ENCODE peak calls at places on chromosomes 13 and 19, in six cellular contexts. V, G, T, Y, L and Q are unnamed samples.

GRCh38 chr13:99617474-99618255 is 116.4 kb downstream of the TM9SF2 start:
- DNase-seq in V (no peak), G (no peak), T (peak), Y (no peak), L (peak), Q (no peak)

GRCh38 chr19:2811221-2811722 is 8.4 kb upstream of the ZNF554 start:
- DNase-seq in V (no peak), G (no peak), T (peak), Y (no peak), L (no peak), Q (peak)

GRCh38 chr13:51920267-51920666 is 58.5 kb downstream of the CCDC70 start:
- DNase-seq in V (no peak), G (no peak), T (no peak), Y (no peak), L (no peak), Q (no peak)

GRCh38 chr13:75073791-75074190 is 408.2 kb downstream of the TBC1D4 start:
- DNase-seq in V (no peak), G (no peak), T (no peak), Y (no peak), L (no peak), Q (no peak)

GRCh38 chr19:13964776-13965175 is 12.5 kb downstream of the DCAF15 start:
- DNase-seq in V (no peak), G (no peak), T (no peak), Y (no peak), L (no peak), Q (no peak)

GRCh38 chr19:52716578-52716977 is 18.3 kb downstream of the ZNF611 start:
- DNase-seq in V (no peak), G (no peak), T (no peak), Y (no peak), L (no peak), Q (no peak)

GRCh38 chr13:110242615-110243014 is 64.3 kb downstream of the COL4A1 start:
- DNase-seq in V (no peak), G (no peak), T (no peak), Y (no peak), L (no peak), Q (no peak)

GRCh38 chr13:45321230-45321629 is 19.8 kb downstream of the TPT1 start:
- DNase-seq in V (no peak), G (no peak), T (no peak), Y (no peak), L (no peak), Q (no peak)

GRCh38 chr13:19781526-19781925 is 1.2 kb downstream of the PSPC1 start:
- DNase-seq in V (no peak), G (no peak), T (no peak), Y (no peak), L (no peak), Q (no peak)

GRCh38 chr13:62320129-62320724 is 904.6 kb upstream of the PCDH20 start:
- DNase-seq in V (no peak), G (no peak), T (no peak), Y (peak), L (no peak), Q (no peak)

GRCh38 chr19:49554701-49555181 is 25.6 kb downstream of the NOSIP start:
- DNase-seq in V (peak), G (peak), T (no peak), Y (no peak), L (no peak), Q (no peak)

GRCh38 chr19:49555600-49556411 is 24.6 kb downstream of the NOSIP start:
- DNase-seq in V (peak), G (peak), T (peak), Y (no peak), L (no peak), Q (peak)

GRCh38 chr19:49557641-49558325 is 22.6 kb downstream of the NOSIP start:
- DNase-seq in V (no peak), G (no peak), T (no peak), Y (no peak), L (no peak), Q (no peak)

GRCh38 chr19:49558591-49558990 is 21.8 kb downstream of the NOSIP start:
- DNase-seq in V (no peak), G (no peak), T (no peak), Y (no peak), L (no peak), Q (no peak)

DNA sequence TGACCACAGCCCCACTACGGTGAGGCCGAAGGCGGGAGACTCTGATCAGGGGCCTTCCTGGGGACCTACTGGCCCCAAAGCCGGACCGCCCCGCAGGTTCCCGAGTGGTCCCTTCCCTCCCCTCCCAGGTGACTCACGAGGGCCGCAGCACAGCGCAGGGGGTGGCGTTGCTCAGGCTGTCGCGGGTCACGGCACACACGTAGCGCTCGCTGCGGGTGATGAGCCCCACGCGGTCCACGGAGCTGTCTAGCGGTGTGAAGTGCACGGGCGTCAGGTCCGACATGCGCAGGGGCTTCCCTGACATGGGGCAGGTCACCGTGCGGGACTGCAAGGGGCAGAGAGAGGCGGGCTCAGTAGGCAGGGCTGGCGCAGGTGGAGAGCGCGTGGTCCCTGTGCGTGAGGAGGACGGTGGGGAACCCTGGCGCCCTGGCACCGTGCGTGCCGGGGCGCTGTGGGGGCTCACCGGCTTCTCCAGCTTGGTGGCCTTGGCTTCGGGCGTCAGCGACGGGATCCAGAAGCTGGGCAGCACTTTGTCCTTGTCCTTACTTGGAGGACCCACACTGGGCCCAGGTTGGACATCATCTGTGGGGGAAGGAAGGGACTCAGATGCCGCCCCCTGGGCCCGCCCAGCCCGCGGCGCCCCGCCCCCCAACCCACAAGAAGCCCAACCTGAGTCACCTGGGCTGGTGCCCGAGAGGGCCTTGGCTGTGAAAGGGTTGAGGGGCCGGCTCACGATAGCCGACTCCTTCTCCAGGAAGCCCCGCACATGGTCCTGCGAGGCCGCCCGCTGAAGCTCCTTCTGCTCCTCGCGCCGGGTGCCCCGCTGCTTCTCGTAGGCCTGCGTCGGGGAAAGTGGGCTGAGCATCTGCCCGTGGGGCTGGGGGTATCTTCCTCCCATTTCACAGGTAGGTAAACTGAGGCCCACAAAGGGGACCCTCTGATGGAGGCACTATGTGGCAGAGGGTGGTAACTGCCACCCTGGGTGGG is 23.7 kb downstream of the NOSIP start:
- DNase-seq in V (peak), G (peak), T (no peak), Y (no peak), L (no peak), Q (no peak)
- H3K4me3 ChIP-seq in V (no peak), G (peak), T (no peak), Y (no peak), L (no peak), Q (no peak)

GRCh38 chr19:33300016-33300981 is 2.0 kb downstream of the CEBPA start:
- DNase-seq in V (no peak), G (no peak), T (peak), Y (no peak), L (no peak), Q (no peak)
- H3K4me3 ChIP-seq in V (no peak), G (no peak), T (peak), Y (no peak), L (peak), Q (peak)

DNA sequence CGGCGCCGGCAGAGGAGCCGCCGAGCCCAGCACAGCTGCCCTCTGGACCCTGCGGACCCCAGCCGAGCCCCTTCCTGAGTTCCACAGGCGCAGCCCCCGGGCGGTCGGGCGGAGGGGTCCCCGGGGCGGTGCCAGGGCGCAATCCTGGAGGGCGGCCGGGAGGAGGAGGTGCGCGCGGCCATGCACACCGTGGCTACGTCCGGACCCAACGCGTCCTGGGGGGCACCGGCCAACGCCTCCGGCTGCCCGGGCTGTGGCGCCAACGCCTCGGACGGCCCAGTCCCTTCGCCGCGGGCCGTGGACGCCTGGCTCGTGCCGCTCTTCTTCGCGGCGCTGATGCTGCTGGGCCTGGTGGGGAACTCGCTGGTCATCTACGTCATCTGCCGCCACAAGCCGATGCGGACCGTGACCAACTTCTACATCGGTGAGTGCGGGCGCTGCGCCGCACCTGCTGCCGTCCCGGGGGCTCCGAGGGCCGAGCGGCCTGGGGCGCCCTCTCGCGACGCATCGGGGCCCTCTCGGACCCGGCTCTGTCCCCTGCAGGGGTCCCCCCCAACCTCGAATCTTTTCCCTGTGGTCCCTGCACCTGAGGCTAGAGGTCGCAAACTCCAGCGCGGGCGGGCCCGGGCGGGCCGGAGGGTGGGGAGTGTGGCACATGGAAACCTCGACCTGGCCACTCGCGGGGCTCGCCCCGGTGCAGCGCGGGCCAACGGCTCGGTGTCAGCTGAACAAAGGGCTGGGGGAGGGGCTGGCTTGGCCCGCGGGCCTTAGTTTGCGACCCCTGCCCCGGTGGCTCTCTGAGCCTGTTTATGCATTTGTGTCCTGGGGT is at the start of gene KISS1R:
- DNase-seq in V (no peak), G (no peak), T (no peak), Y (no peak), L (no peak), Q (peak)
- H3K4me3 ChIP-seq in V (no peak), G (peak), T (peak), Y (peak), L (peak), Q (peak)

GRCh38 chr19:6091771-6092291 is 18.5 kb downstream of the RFX2 start:
- DNase-seq in V (no peak), G (no peak), T (no peak), Y (no peak), L (no peak), Q (no peak)
- H3K4me3 ChIP-seq in V (no peak), G (no peak), T (peak), Y (peak), L (peak), Q (peak)

DNA sequence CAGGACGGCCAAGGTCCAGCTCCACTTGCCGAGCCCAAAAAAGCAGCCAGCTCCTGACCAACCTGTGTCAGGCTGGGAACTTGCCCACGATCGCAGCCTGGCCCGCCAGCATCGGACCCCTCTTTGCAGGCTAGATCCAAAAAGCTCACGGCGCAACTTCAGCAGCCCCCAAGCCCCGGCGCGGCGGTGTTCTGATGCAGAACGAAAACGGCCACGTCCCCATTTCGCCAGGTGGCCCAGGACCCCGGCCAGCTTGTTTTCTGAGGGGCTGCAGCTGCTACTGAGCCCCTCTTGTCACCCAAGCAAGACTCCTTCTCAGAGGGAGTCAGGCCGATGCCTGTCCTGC is 1.3 kb downstream of the TMEM259 start:
- DNase-seq in V (no peak), G (no peak), T (no peak), Y (no peak), L (no peak), Q (no peak)
- H3K4me3 ChIP-seq in V (peak), G (peak), T (peak), Y (peak), L (peak), Q (peak)

DNA sequence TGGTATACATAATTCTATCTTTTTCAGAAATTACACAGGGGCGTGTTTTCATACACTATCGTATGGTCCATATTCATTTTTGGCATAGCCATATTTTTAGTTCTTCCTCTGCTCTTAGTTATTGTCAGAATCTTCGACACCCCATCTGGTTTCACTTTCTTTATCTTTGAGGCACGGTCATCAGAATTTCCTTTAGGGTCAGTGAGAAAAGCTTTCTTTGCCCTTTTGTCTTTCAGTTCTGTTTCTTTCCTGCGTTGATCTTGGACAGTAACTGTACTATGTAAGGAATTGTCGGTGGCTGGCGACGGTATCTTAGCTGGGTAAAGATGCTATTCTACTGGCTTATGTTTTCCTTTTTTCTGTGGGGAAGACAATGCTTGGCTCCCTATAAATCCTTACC is 10.6 kb upstream of the KIR2DL4 start:
- DNase-seq in V (no peak), G (no peak), T (no peak), Y (no peak), L (no peak), Q (no peak)
- H3K4me3 ChIP-seq in V (no peak), G (peak), T (peak), Y (no peak), L (peak), Q (peak)

GRCh38 chr19:49581007-49581508 is at the start of gene PRRG2:
- DNase-seq in V (no peak), G (no peak), T (no peak), Y (no peak), L (no peak), Q (peak)

GRCh38 chr19:49583239-49583638 is 2.1 kb downstream of the PRRG2 start:
- DNase-seq in V (no peak), G (no peak), T (no peak), Y (no peak), L (no peak), Q (no peak)

GRCh38 chr19:49579947-49580263 is 451 bp downstream of the NOSIP start:
- DNase-seq in V (no peak), G (no peak), T (no peak), Y (no peak), L (no peak), Q (no peak)

GRCh38 chr19:49580264-49581006 is at the start of gene NOSIP:
- DNase-seq in V (peak), G (peak), T (peak), Y (peak), L (peak), Q (peak)

GRCh38 chr19:49579193-49579592 is 1.2 kb downstream of the NOSIP start:
- DNase-seq in V (no peak), G (no peak), T (no peak), Y (no peak), L (no peak), Q (no peak)
- H3K4me3 ChIP-seq in V (no peak), G (peak), T (no peak), Y (peak), L (peak), Q (peak)

GRCh38 chr19:1243768-1244692 is 2.5 kb downstream of the ATP5F1D start:
- DNase-seq in V (peak), G (peak), T (peak), Y (no peak), L (peak), Q (peak)
- H3K4me3 ChIP-seq in V (no peak), G (no peak), T (peak), Y (peak), L (peak), Q (peak)

GRCh38 chr19:15177269-15178116 is 23.3 kb downstream of the NOTCH3 start:
- DNase-seq in V (peak), G (peak), T (peak), Y (no peak), L (peak), Q (peak)
- H3K4me3 ChIP-seq in V (no peak), G (no peak), T (peak), Y (no peak), L (peak), Q (no peak)